ENCODE peak calls at places on chromosomes 11 and 22, in eight cellular contexts. P is cardiac muscle cell, X is fibroblast of the aortic adventitia, S is pancreas, U is kidney, N is spleen, D is fibroblast of mammary gland, Y is heart left ventricle. Q is an unnamed sample.

GRCh38 chr11:36790450-36790849 is 192.4 kb upstream of the RAG2 start:
- DNase-seq in P (no peak), X (peak; percentile 3), S (no peak), U (no peak), N (no peak), D (no peak), Y (no peak), Q (no peak)

GRCh38 chr11:859394-860131 is 16.9 kb downstream of the TSPAN4 start:
- DNase-seq in P (peak; percentile 94), X (peak; percentile 87), S (no peak), U (peak; percentile 95), N (no peak), D (peak; percentile 90), Y (peak; percentile 75), Q (no peak)

GRCh38 chr11:104198576-104198975 is 34.6 kb upstream of the PDGFD start:
- DNase-seq in P (peak; percentile 52), X (peak; percentile 7), S (no peak), U (no peak), N (no peak), D (peak; percentile 49), Y (no peak), Q (no peak)

GRCh38 chr11:34028407-34028804 is 23.1 kb upstream of the CAPRIN1 start:
- DNase-seq in P (no peak), X (peak; percentile 86), S (no peak), U (no peak), N (no peak), D (peak; percentile 22), Y (peak; percentile 21), Q (no peak)

GRCh38 chr11:13229675-13230359 is 47.8 kb upstream of the BMAL1 start:
- DNase-seq in P (no peak), X (peak; percentile 62), S (no peak), U (no peak), N (no peak), D (peak; percentile 14), Y (no peak), Q (no peak)

GRCh38 chr22:37557321-37558001 is 2.8 kb upstream of the CDC42EP1 start:
- DNase-seq in P (no peak), X (no peak), S (peak; percentile 20), U (no peak), N (no peak), D (no peak), Y (no peak), Q (no peak)

GRCh38 chr11:1102221-1102971 is 27.7 kb downstream of the MUC2 start:
- DNase-seq in P (no peak), X (no peak), S (peak; percentile 71), U (peak; percentile 69), N (peak; percentile 62), D (no peak), Y (no peak), Q (no peak)

GRCh38 chr11:47104337-47104950 is 72.2 kb downstream of the ARFGAP2 start:
- DNase-seq in P (peak; percentile 46), X (peak; percentile 66), S (no peak), U (no peak), N (no peak), D (no peak), Y (no peak), Q (no peak)

GRCh38 chr22:31618057-31618456 is 44.0 kb downstream of the PISD start:
- DNase-seq in P (no peak), X (no peak), S (peak; percentile 59), U (no peak), N (no peak), D (no peak), Y (no peak), Q (no peak)

GRCh38 chr11:85682330-85683305 is 3.4 kb downstream of the CCDC89 start:
- DNase-seq in P (peak; percentile 76), X (peak; percentile 60), S (peak; percentile 85), U (peak; percentile 83), N (peak; percentile 85), D (peak; percentile 52), Y (peak; percentile 69), Q (no peak)

DNA sequence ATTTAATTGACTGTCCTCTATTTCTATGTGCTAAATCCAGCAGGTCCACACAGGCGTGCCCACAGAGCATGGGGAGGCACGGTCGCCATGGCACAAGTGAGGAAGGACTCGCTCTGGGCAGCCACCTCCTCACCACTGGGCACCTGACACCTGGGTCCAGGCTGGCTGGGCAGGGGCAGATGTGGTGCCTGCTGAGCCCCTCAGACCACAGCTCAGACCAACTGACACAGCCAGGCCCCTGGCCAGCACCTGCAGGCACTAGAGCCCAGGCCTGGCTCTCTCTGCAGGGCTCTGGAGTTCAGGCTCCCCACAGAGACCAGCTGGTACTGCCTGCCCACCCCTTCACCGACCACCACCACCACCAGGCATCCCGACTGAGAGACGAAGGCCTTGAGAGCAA is 27.9 kb downstream of the LINC01488 start:
- DNase-seq in P (no peak), X (no peak), S (peak; percentile 34), U (peak; percentile 46), N (peak; percentile 49), D (no peak), Y (no peak), Q (no peak)
- H3K4me3 ChIP-seq in P (no peak overlapping the region), X (no peak overlapping the region), S (no peak overlapping the region), U (no peak overlapping the region), N (no peak overlapping the region), D (no peak overlapping the region), Y (no peak overlapping the region), Q (no peak overlapping the region)

GRCh38 chr11:8911040-8911823 is at the start of gene AKIP1:
- DNase-seq in P (peak; percentile 97), X (peak; percentile 93), S (peak; percentile 99), U (peak; percentile 99), N (peak; percentile 95), D (peak; percentile 90), Y (peak; percentile 97), Q (peak; percentile 81)

GRCh38 chr11:8910662-8911039 is 338 bp upstream of the AKIP1 start:
- DNase-seq in P (no peak), X (no peak), S (no peak), U (no peak), N (no peak), D (no peak), Y (no peak), Q (no peak)

GRCh38 chr11:8917157-8917820 is 6.3 kb downstream of the AKIP1 start:
- DNase-seq in P (peak; percentile 94), X (peak; percentile 92), S (no peak), U (no peak), N (no peak), D (peak; percentile 60), Y (peak; percentile 36), Q (peak; percentile 76)

GRCh38 chr11:8914661-8915018 is 3.7 kb downstream of the AKIP1 start:
- DNase-seq in P (no peak), X (no peak), S (no peak), U (no peak), N (no peak), D (no peak), Y (no peak), Q (no peak)

DNA sequence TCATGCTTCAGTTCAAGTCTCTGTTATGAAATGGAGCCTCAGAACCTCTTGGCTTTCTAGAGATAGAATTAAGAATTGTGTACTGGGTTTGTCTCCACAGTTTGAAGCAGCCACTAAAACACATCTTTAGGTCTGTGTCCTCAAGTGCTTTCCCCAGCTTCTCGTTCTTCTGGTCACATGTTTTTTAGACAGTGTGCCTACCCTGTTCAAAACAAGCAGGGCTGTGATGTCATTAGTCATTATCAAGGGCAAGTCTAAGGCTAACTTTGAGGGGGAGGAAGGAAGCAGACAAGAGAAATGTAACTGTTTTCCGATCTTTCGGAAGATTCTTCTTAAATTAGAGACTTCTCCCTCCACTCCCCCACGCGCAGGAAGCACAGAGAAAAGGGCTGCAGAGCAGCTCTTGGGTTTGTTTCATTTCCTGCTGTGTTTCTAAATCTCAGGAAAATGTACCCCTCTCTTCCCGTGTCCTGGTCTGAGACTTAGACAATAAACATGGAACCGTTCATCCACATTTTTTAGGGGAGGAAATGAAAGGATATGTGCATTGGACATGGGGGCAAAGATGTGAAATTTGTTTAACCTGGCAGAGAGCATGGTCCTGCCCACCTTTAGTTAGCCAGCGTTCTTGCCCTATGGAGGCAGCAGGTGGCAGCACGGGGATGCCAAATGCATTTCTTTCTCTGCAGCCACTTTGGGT is 3.1 kb downstream of the AKIP1 start:
- DNase-seq in P (peak; percentile 68), X (peak; percentile 47), S (no peak), U (no peak), N (no peak), D (peak; percentile 62), Y (peak; percentile 28), Q (no peak)
- H3K4me3 ChIP-seq in P (no peak overlapping the region), X (peak overlapping the region; percentile 29), S (no peak overlapping the region), U (peak overlapping the region; percentile 7), N (peak overlapping the region; percentile 12), D (no peak overlapping the region), Y (peak overlapping the region; percentile 10), Q (peak overlapping the region; percentile 17)

GRCh38 chr11:32561835-32562234 is 21.8 kb upstream of the EIF3M start:
- DNase-seq in P (no peak), X (no peak), S (no peak), U (no peak), N (no peak), D (no peak), Y (no peak), Q (no peak)
- H3K4me3 ChIP-seq in P (no peak overlapping the region), X (no peak overlapping the region), S (no peak overlapping the region), U (no peak overlapping the region), N (no peak overlapping the region), D (no peak overlapping the region), Y (no peak overlapping the region), Q (no peak overlapping the region)

GRCh38 chr11:119689318-119689717 is 39.7 kb downstream of the NECTIN1 start:
- DNase-seq in P (no peak), X (no peak), S (no peak), U (no peak), N (no peak), D (no peak), Y (no peak), Q (no peak)
- H3K4me3 ChIP-seq in P (no peak overlapping the region), X (no peak overlapping the region), S (no peak overlapping the region), U (no peak overlapping the region), N (no peak overlapping the region), D (no peak overlapping the region), Y (no peak overlapping the region), Q (no peak overlapping the region)

GRCh38 chr11:116651098-116651756 is 121.6 kb downstream of the BUD13 start:
- DNase-seq in P (no peak), X (no peak), S (no peak), U (no peak), N (no peak), D (no peak), Y (no peak), Q (no peak)
- H3K4me3 ChIP-seq in P (no peak overlapping the region), X (no peak overlapping the region), S (no peak overlapping the region), U (no peak overlapping the region), N (no peak overlapping the region), D (no peak overlapping the region), Y (no peak overlapping the region), Q (no peak overlapping the region)

DNA sequence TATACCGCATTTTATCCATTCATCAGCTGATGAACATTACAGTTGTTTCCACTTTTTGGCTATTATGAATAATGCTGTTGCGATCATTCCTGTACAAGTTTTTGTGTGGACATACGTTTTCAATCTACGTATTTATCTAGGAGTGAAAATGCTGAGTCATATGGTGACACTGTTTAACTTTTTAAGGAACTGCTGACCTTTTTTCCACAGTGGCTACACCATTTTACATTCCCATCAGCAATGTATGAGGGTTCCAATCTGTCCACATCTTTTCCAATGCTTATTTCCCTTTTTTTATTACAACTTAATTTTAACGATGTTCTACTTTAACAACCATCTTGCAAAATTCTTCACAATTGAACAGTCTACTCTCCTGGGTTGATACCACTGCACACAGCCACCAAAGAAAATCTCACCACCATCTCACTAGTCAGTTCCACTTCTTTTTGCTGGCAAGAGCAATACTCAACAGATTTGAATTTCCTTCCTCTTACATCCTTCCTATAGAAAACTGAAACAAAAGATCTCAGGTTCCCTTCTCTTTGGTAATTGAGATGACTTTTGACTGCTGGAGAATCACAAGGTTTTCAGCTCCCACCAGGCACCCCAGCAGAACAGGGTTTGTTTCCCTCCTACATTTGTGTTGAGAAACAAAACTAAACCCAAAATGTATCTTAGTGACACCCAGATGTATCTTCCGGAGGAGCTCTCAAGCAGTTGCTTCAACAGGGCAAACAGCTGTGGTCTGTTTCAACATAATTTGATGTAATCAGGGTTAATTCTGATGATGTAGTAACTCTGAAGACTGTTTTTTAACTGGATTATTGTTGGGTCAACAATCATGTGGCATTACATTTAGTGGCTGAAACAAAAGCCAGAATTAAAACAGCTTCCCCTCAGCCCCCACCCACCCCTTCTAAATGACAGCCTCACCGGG is 7.0 kb upstream of the GAB2 start:
- DNase-seq in P (peak; percentile 82), X (peak; percentile 63), S (no peak), U (no peak), N (no peak), D (peak; percentile 76), Y (no peak), Q (no peak)
- H3K4me3 ChIP-seq in P (no peak overlapping the region), X (no peak overlapping the region), S (no peak overlapping the region), U (no peak overlapping the region), N (no peak overlapping the region), D (no peak overlapping the region), Y (no peak overlapping the region), Q (no peak overlapping the region)

Q was measured in HFF-Myc.